ENCODE peak calls at places on chromosomes 12 and 14, in five cellular contexts. One of them, this sample, is unnamed.

GRCh38 chr12:12185424-12185823 is 81.4 kb downstream of the LRP6 start:
- DNase-seq in psoas muscle: no peak
- DNase-seq in foreskin fibroblast: no peak
- DNase-seq in astrocyte of the cerebellum: no peak
- DNase-seq in kidney: no peak
- DNase-seq in this sample: no peak

GRCh38 chr14:103067231-103067954 is 10.0 kb upstream of the CDC42BPB start:
- DNase-seq in astrocyte of the cerebellum: no peak
- DNase-seq in foreskin fibroblast: peak; percentile 86
- DNase-seq in psoas muscle: peak; percentile 55
- DNase-seq in kidney: peak; percentile 88
- DNase-seq in this sample: no peak

GRCh38 chr12:68349921-68350606 is 17.9 kb upstream of the MDM1 start:
- DNase-seq in astrocyte of the cerebellum: no peak
- DNase-seq in foreskin fibroblast: no peak
- DNase-seq in psoas muscle: no peak
- DNase-seq in kidney: no peak
- DNase-seq in this sample: no peak

GRCh38 chr12:113040722-113041168 is 15.8 kb upstream of the DTX1 start:
- DNase-seq in foreskin fibroblast: peak; percentile 89
- DNase-seq in psoas muscle: peak; percentile 87
- DNase-seq in astrocyte of the cerebellum: no peak
- DNase-seq in kidney: peak; percentile 84
- DNase-seq in this sample: peak; percentile 55

GRCh38 chr12:129871991-129872969 is 31.5 kb downstream of the TMEM132D start:
- DNase-seq in psoas muscle: no peak
- DNase-seq in kidney: no peak
- DNase-seq in foreskin fibroblast: no peak
- DNase-seq in astrocyte of the cerebellum: no peak
- DNase-seq in this sample: no peak

GRCh38 chr12:91502208-91502607 is 319.6 kb upstream of the DCN start:
- DNase-seq in foreskin fibroblast: no peak
- DNase-seq in psoas muscle: no peak
- DNase-seq in kidney: no peak
- DNase-seq in astrocyte of the cerebellum: no peak
- DNase-seq in this sample: no peak

GRCh38 chr14:54048736-54049135 is 92.1 kb upstream of the BMP4 start:
- DNase-seq in kidney: no peak
- DNase-seq in foreskin fibroblast: no peak
- DNase-seq in astrocyte of the cerebellum: no peak
- DNase-seq in psoas muscle: no peak
- DNase-seq in this sample: no peak

GRCh38 chr12:132167610-132168310 is 23.5 kb downstream of the NOC4L start:
- DNase-seq in astrocyte of the cerebellum: no peak
- DNase-seq in foreskin fibroblast: no peak
- DNase-seq in psoas muscle: peak; percentile 28
- DNase-seq in kidney: peak; percentile 73
- DNase-seq in this sample: no peak

GRCh38 chr14:83779266-83779665 is 1750.7 kb upstream of the FLRT2 start:
- DNase-seq in foreskin fibroblast: peak; percentile 83
- DNase-seq in psoas muscle: no peak
- DNase-seq in kidney: no peak
- DNase-seq in astrocyte of the cerebellum: no peak
- DNase-seq in this sample: peak; percentile 86

GRCh38 chr14:106848330-106849121 is 1322.1 kb downstream of the TMEM121 start:
- DNase-seq in kidney: no peak
- DNase-seq in foreskin fibroblast: no peak
- DNase-seq in astrocyte of the cerebellum: no peak
- DNase-seq in psoas muscle: no peak
- DNase-seq in this sample: no peak

GRCh38 chr12:132427999-132428871 is 61.7 kb upstream of the FBRSL1 start:
- DNase-seq in kidney: no peak
- DNase-seq in foreskin fibroblast: no peak
- DNase-seq in psoas muscle: no peak
- DNase-seq in astrocyte of the cerebellum: no peak
- DNase-seq in this sample: peak; percentile 27

GRCh38 chr12:57965766-57966165 is 24.4 kb downstream of the ATP23 start:
- DNase-seq in psoas muscle: no peak
- DNase-seq in kidney: no peak
- DNase-seq in foreskin fibroblast: no peak
- DNase-seq in astrocyte of the cerebellum: no peak
- DNase-seq in this sample: no peak

GRCh38 chr14:75650253-75651058 is 10.2 kb downstream of the ERG28 start:
- DNase-seq in psoas muscle: no peak
- DNase-seq in foreskin fibroblast: no peak
- DNase-seq in astrocyte of the cerebellum: no peak
- DNase-seq in kidney: no peak
- DNase-seq in this sample: no peak

GRCh38 chr12:14988035-14988434 is 15.2 kb downstream of the PDE6H start:
- DNase-seq in foreskin fibroblast: no peak
- DNase-seq in astrocyte of the cerebellum: no peak
- DNase-seq in psoas muscle: no peak
- DNase-seq in kidney: no peak
- DNase-seq in this sample: no peak

GRCh38 chr14:78637903-78638302 is 467.7 kb downstream of the NRXN3 start:
- DNase-seq in kidney: no peak
- DNase-seq in astrocyte of the cerebellum: no peak
- DNase-seq in psoas muscle: no peak
- DNase-seq in foreskin fibroblast: no peak
- DNase-seq in this sample: no peak

GRCh38 chr14:71597289-71597920 is 334.8 kb upstream of the RGS6 start:
- DNase-seq in kidney: no peak
- DNase-seq in astrocyte of the cerebellum: no peak
- DNase-seq in foreskin fibroblast: no peak
- DNase-seq in psoas muscle: no peak
- DNase-seq in this sample: no peak

GRCh38 chr14:89621009-89621421 is 204.0 kb upstream of the FOXN3 start:
- DNase-seq in astrocyte of the cerebellum: no peak
- DNase-seq in kidney: no peak
- DNase-seq in foreskin fibroblast: no peak
- DNase-seq in psoas muscle: no peak
- DNase-seq in this sample: no peak

GRCh38 chr12:50505945-50506344 is 1.2 kb downstream of the DIP2B start:
- DNase-seq in kidney: no peak
- DNase-seq in psoas muscle: no peak
- DNase-seq in foreskin fibroblast: peak; percentile 33
- DNase-seq in astrocyte of the cerebellum: no peak
- DNase-seq in this sample: no peak

GRCh38 chr12:563250-563781 is 99.9 kb downstream of the NINJ2 start:
- DNase-seq in psoas muscle: no peak
- DNase-seq in astrocyte of the cerebellum: peak; percentile 74
- DNase-seq in kidney: no peak
- DNase-seq in foreskin fibroblast: no peak
- DNase-seq in this sample: no peak

GRCh38 chr12:4215862-4216541 is 57.6 kb upstream of the CCND2 start:
- DNase-seq in psoas muscle: no peak
- DNase-seq in astrocyte of the cerebellum: no peak
- DNase-seq in foreskin fibroblast: no peak
- DNase-seq in kidney: no peak
- DNase-seq in this sample: no peak

GRCh38 chr14:105021656-105022275 is 883 bp upstream of the CDCA4 start:
- DNase-seq in astrocyte of the cerebellum: no peak
- DNase-seq in psoas muscle: no peak
- DNase-seq in foreskin fibroblast: peak; percentile 62
- DNase-seq in kidney: peak; percentile 83
- DNase-seq in this sample: no peak

GRCh38 chr14:80216818-80217217 is 5.5 kb upstream of the DIO2 start:
- DNase-seq in psoas muscle: no peak
- DNase-seq in foreskin fibroblast: no peak
- DNase-seq in kidney: no peak
- DNase-seq in astrocyte of the cerebellum: no peak
- DNase-seq in this sample: no peak

GRCh38 chr12:10718279-10718821 is 4.8 kb downstream of the YBX3 start:
- DNase-seq in kidney: no peak
- DNase-seq in psoas muscle: no peak
- DNase-seq in foreskin fibroblast: peak; percentile 78
- DNase-seq in astrocyte of the cerebellum: peak; percentile 29
- DNase-seq in this sample: peak; percentile 52

GRCh38 chr14:55124774-55125372 is 4.2 kb upstream of the LGALS3 start:
- DNase-seq in foreskin fibroblast: no peak
- DNase-seq in psoas muscle: no peak
- DNase-seq in kidney: no peak
- DNase-seq in astrocyte of the cerebellum: no peak
- DNase-seq in this sample: no peak

GRCh38 chr12:7321624-7322023 is 17.8 kb downstream of the ACSM4 start:
- DNase-seq in psoas muscle: no peak
- DNase-seq in foreskin fibroblast: no peak
- DNase-seq in kidney: no peak
- DNase-seq in astrocyte of the cerebellum: no peak
- DNase-seq in this sample: no peak

GRCh38 chr12:53917126-53917525 is 21.5 kb upstream of the HOXC13 start:
- DNase-seq in foreskin fibroblast: no peak
- DNase-seq in astrocyte of the cerebellum: no peak
- DNase-seq in kidney: no peak
- DNase-seq in psoas muscle: no peak
- DNase-seq in this sample: no peak

GRCh38 chr12:108457006-108457733 is 57.9 kb upstream of the FICD start:
- DNase-seq in astrocyte of the cerebellum: peak; percentile 11
- DNase-seq in psoas muscle: no peak
- DNase-seq in foreskin fibroblast: peak; percentile 42
- DNase-seq in kidney: no peak
- DNase-seq in this sample: peak; percentile 6

DNA sequence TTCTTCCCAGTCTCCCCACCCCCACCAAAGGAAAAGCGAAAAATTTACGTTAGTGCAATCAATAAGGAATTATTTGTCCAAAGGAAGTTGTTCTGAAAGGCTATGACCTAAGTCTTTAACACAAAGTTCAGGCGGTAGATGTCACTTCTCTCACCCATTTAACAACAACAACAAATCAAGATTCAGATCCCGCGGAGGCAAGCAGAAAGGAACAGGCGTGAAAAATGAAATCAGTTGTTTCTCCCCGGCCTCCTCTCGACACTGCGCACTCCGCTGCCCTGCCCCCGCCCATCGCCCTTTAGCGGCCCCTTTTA is 1.4 kb downstream of the DENND5B start:
- DNase-seq in psoas muscle: no peak
- DNase-seq in astrocyte of the cerebellum: no peak
- DNase-seq in kidney: no peak
- DNase-seq in foreskin fibroblast: no peak
- DNase-seq in this sample: no peak
- TF ChIP-seq CTCF in psoas muscle: no peak
- TF ChIP-seq CTCF in astrocyte of the cerebellum: no peak
- TF ChIP-seq CTCF in kidney: no peak
- TF ChIP-seq CTCF in foreskin fibroblast: no peak
- TF ChIP-seq CTCF in this sample: no peak

GRCh38 chr12:28092396-28092795 is 97.9 kb upstream of the CCDC91 start:
- DNase-seq in foreskin fibroblast: no peak
- DNase-seq in astrocyte of the cerebellum: no peak
- DNase-seq in kidney: no peak
- DNase-seq in psoas muscle: no peak
- DNase-seq in this sample: no peak
- H3K4me3 ChIP-seq in foreskin fibroblast: no peak overlapping the region
- H3K4me3 ChIP-seq in astrocyte of the cerebellum: no peak overlapping the region
- H3K4me3 ChIP-seq in kidney: no peak overlapping the region
- H3K4me3 ChIP-seq in psoas muscle: no peak overlapping the region
- H3K4me3 ChIP-seq in this sample: no peak overlapping the region

GRCh38 chr12:64739778-64740177 is 19.4 kb downstream of the GNS start:
- DNase-seq in psoas muscle: no peak
- DNase-seq in foreskin fibroblast: peak; percentile 74
- DNase-seq in astrocyte of the cerebellum: no peak
- DNase-seq in kidney: no peak
- DNase-seq in this sample: no peak

GRCh38 chr12:64735447-64735846 is 23.8 kb downstream of the GNS start:
- DNase-seq in astrocyte of the cerebellum: no peak
- DNase-seq in kidney: no peak
- DNase-seq in foreskin fibroblast: peak; percentile 59
- DNase-seq in psoas muscle: no peak
- DNase-seq in this sample: no peak

GRCh38 chr12:64733857-64734256 is 25.3 kb downstream of the GNS start:
- DNase-seq in foreskin fibroblast: peak; percentile 79
- DNase-seq in psoas muscle: peak; percentile 76
- DNase-seq in kidney: no peak
- DNase-seq in astrocyte of the cerebellum: no peak
- DNase-seq in this sample: peak; percentile 97

GRCh38 chr12:64737539-64737938 is 21.7 kb downstream of the GNS start:
- DNase-seq in foreskin fibroblast: no peak
- DNase-seq in psoas muscle: no peak
- DNase-seq in astrocyte of the cerebellum: no peak
- DNase-seq in kidney: no peak
- DNase-seq in this sample: no peak

GRCh38 chr12:64736771-64737170 is 22.4 kb downstream of the GNS start:
- DNase-seq in foreskin fibroblast: no peak
- DNase-seq in astrocyte of the cerebellum: no peak
- DNase-seq in psoas muscle: no peak
- DNase-seq in kidney: no peak
- DNase-seq in this sample: no peak
- TF ChIP-seq CTCF in foreskin fibroblast: no peak
- TF ChIP-seq CTCF in astrocyte of the cerebellum: no peak
- TF ChIP-seq CTCF in psoas muscle: no peak
- TF ChIP-seq CTCF in kidney: no peak
- TF ChIP-seq CTCF in this sample: no peak

GRCh38 chr12:49344486-49345047 is 2.1 kb upstream of the DNAJC22 start:
- DNase-seq in kidney: no peak
- DNase-seq in astrocyte of the cerebellum: no peak
- DNase-seq in foreskin fibroblast: no peak
- DNase-seq in psoas muscle: no peak
- DNase-seq in this sample: no peak
- H3K4me3 ChIP-seq in kidney: no peak overlapping the region
- H3K4me3 ChIP-seq in astrocyte of the cerebellum: no peak overlapping the region
- H3K4me3 ChIP-seq in foreskin fibroblast: no peak overlapping the region
- H3K4me3 ChIP-seq in psoas muscle: peak overlapping the region; percentile 63
- H3K4me3 ChIP-seq in this sample: no peak overlapping the region

This sample was measured in retinal pigment epithelial cell.